ENCODE peak calls at places on chromosomes 1 and 21, in four cellular contexts. D, B, S and P are unnamed samples. For H3K4me1 and H3K27me3, the result is how much of the 10 kb centered on the place peaks cover.

GRCh38 chr1:112504666-112505399 is 3.9 kb upstream of the WNT2B start:
- DNase-seq in D (no peak), B (no peak), S (no peak), P (no peak)

GRCh38 chr1:117753652-117754051 is 147.8 kb downstream of the TENT5C start:
- DNase-seq in D (no peak), B (no peak), S (no peak), P (no peak)

GRCh38 chr1:72009756-72010441 is 272.4 kb downstream of the NEGR1 start:
- DNase-seq in D (no peak), B (no peak), S (no peak), P (no peak)

GRCh38 chr1:212686069-212686468 is 13.6 kb downstream of the BATF3 start:
- DNase-seq in D (no peak), B (no peak), S (no peak), P (no peak)

GRCh38 chr1:51976831-51977602 is 13.5 kb downstream of the RAB3B start:
- DNase-seq in D (no peak), B (no peak), S (no peak), P (no peak)

GRCh38 chr1:83791821-83792437 is 207.0 kb downstream of the TTLL7 start:
- DNase-seq in D (no peak), B (no peak), S (no peak), P (no peak)

GRCh38 chr1:94792876-94793605 is 27.1 kb upstream of the SLC44A3 start:
- DNase-seq in D (no peak), B (no peak), S (no peak), P (no peak)

GRCh38 chr21:35226302-35226701 is 177.2 kb upstream of the RUNX1 start:
- DNase-seq in D (no peak), B (no peak), S (no peak), P (no peak)

GRCh38 chr21:38277501-38278111 is 20.8 kb downstream of the KCNJ15 start:
- DNase-seq in D (no peak), B (peak), S (no peak), P (no peak)

GRCh38 chr1:46767649-46768282 is 31.1 kb upstream of the CYP4B1 start:
- DNase-seq in D (no peak), B (no peak), S (no peak), P (no peak)

GRCh38 chr1:206859082-206859491 is 6.3 kb upstream of the IL20 start:
- DNase-seq in D (no peak), B (no peak), S (no peak), P (no peak)

GRCh38 chr21:37792046-37792445 is 124.2 kb downstream of the KCNJ6 start:
- DNase-seq in D (no peak), B (no peak), S (no peak), P (no peak)

GRCh38 chr1:159406821-159407220 is 25.2 kb upstream of the OR10J4 start:
- DNase-seq in D (no peak), B (no peak), S (no peak), P (no peak)

GRCh38 chr1:228986093-228986904 is 251.0 kb downstream of the RHOU start:
- DNase-seq in D (peak), B (no peak), S (no peak), P (peak)

GRCh38 chr1:110572751-110573150 is 33.4 kb downstream of the KCNA2 start:
- DNase-seq in D (no peak), B (no peak), S (no peak), P (no peak)

GRCh38 chr1:27488523-27489138 is 1.3 kb downstream of the WASF2 start:
- DNase-seq in D (no peak), B (peak), S (no peak), P (no peak)

GRCh38 chr1:36161656-36162531 is 5.9 kb downstream of the MAP7D1 start:
- DNase-seq in D (no peak), B (peak), S (peak), P (no peak)

GRCh38 chr1:36159614-36160387 is 3.8 kb downstream of the MAP7D1 start:
- DNase-seq in D (no peak), B (no peak), S (no peak), P (no peak)

GRCh38 chr1:36162680-36163079 is 6.7 kb downstream of the MAP7D1 start:
- DNase-seq in D (no peak), B (no peak), S (no peak), P (no peak)

GRCh38 chr1:36160949-36161485 is 5.1 kb downstream of the MAP7D1 start:
- DNase-seq in D (peak), B (peak), S (peak), P (no peak)

GRCh38 chr1:36160388-36160948 is 4.5 kb downstream of the MAP7D1 start:
- DNase-seq in D (no peak), B (no peak), S (no peak), P (no peak)
- H3K4me1 ChIP-seq in D (under half), B (half or more), S (half or more), P (under half)

DNA sequence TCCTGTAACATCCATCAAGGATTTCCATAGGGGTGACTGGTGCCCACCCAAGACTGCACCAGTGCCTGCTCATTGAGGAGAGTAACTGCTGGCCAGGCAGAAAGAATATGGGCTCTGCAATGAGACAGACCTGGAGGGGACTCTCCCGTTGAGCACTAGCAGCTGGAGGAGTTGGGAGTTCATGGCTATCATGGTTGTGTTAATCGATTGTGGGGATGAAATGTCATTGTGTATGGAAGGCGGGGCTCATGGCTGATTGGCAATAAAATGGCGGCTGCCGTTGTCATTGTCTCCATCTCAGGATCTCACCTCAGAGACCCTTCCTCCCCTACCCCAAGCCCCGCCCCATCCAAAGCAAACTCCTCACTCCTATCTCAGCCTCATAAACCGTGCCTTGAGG is 3.9 kb downstream of the TMEM125 start:
- DNase-seq in D (no peak), B (no peak), S (no peak), P (no peak)
- H3K27ac ChIP-seq in D (no peak), B (no peak), S (no peak), P (no peak)

DNA sequence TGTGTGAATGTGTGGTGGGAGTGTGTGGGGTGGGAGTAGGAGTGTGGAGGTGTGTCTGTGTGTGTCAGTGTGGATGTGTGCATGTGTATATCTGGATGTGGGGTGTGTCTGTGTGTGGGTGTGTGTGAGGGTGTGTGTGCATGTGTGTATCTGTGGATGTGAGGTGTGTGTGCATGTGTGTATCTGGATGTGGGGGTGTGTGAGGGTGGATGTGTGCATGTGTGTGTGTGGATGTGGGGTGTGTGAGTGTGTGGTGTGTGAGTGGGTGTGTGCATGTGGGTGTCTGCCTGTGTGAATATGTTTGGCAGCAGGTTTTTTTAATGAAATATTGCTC is 106.1 kb downstream of the PDE9A start:
- DNase-seq in D (no peak), B (no peak), S (no peak), P (no peak)
- H3K27me3 ChIP-seq in D (under half), B (under half), S (under half), P (under half)

GRCh38 chr1:162632234-162632666 is at the start of gene DDR2:
- DNase-seq in D (peak), B (no peak), S (no peak), P (peak)
- H3K4me1 ChIP-seq in D (under half), B (under half), S (under half), P (under half)

GRCh38 chr1:38881487-38881886 is at the start of gene GJA9:
- DNase-seq in D (no peak), B (no peak), S (no peak), P (no peak)
- H3K27ac ChIP-seq in D (no peak), B (no peak), S (no peak), P (no peak)